ENCODE peak calls at places on chromosomes 2 and 18, in five cellular contexts. T is left ventricle myocardium inferior, P is tibial nerve, S is fibroblast of the aortic adventitia, D is GM12865. Z is an unnamed sample.

GRCh38 chr2:181466661-181467576 is 9.7 kb downstream of the ITGA4 start:
- DNase-seq in D (peak), P (peak), S (peak), T (peak), Z (peak)

GRCh38 chr2:156087875-156088274 is 244.6 kb downstream of the NR4A2 start:
- DNase-seq in S (peak), T (no peak), D (peak), P (no peak), Z (no peak)

GRCh38 chr2:128178650-128179460 is 87.9 kb downstream of the UGGT1 start:
- DNase-seq in T (peak), S (peak), P (peak), D (peak), Z (peak)

GRCh38 chr2:237060518-237061312 is 25.0 kb upstream of the COPS8 start:
- DNase-seq in D (peak), S (peak), P (peak), T (no peak), Z (no peak)

GRCh38 chr2:120448961-120449421 is 103.1 kb downstream of the INHBB start:
- DNase-seq in D (no peak), P (no peak), T (no peak), S (no peak), Z (no peak)

GRCh38 chr2:18623782-18624181 is 34.4 kb upstream of the NT5C1B start:
- DNase-seq in S (peak), D (no peak), T (no peak), P (no peak), Z (no peak)

GRCh38 chr2:44547713-44548112 is 186.0 kb downstream of the CAMKMT start:
- DNase-seq in D (no peak), S (no peak), T (no peak), P (no peak), Z (no peak)

GRCh38 chr2:234457421-234457820 is 39.5 kb downstream of the ARL4C start:
- DNase-seq in P (no peak), S (peak), D (no peak), T (no peak), Z (no peak)

GRCh38 chr2:18552351-18553077 is 7.9 kb downstream of the RDH14 start:
- DNase-seq in P (no peak), T (no peak), D (no peak), S (peak), Z (no peak)

GRCh38 chr2:238702691-238703415 is 145.0 kb upstream of the TWIST2 start:
- DNase-seq in T (no peak), P (peak), S (no peak), D (no peak), Z (no peak)

GRCh38 chr2:46095821-46096220 is 201.4 kb upstream of the EPAS1 start:
- DNase-seq in S (no peak), D (no peak), T (no peak), P (no peak), Z (no peak)

GRCh38 chr2:151544449-151544848 is 134.7 kb downstream of the RIF1 start:
- DNase-seq in D (no peak), T (no peak), P (no peak), S (peak), Z (no peak)

GRCh38 chr2:197116306-197116879 is 189.9 kb upstream of the PGAP1 start:
- DNase-seq in S (no peak), T (no peak), D (no peak), P (no peak), Z (no peak)

GRCh38 chr18:53268455-53268854 is 928.5 kb downstream of the DCC start:
- DNase-seq in P (no peak), T (no peak), D (no peak), S (no peak), Z (no peak)

GRCh38 chr2:78992807-78993517 is 32.5 kb upstream of the REG3G start:
- DNase-seq in S (no peak), T (no peak), P (no peak), D (no peak), Z (no peak)

GRCh38 chr2:219177594-219178376 is at the start of gene RETREG2:
- DNase-seq in D (peak), S (peak), P (peak), T (peak), Z (peak)
- TF ChIP-seq CTCF in D (peak), S (peak), P (peak), T (peak), Z (no peak)

DNA sequence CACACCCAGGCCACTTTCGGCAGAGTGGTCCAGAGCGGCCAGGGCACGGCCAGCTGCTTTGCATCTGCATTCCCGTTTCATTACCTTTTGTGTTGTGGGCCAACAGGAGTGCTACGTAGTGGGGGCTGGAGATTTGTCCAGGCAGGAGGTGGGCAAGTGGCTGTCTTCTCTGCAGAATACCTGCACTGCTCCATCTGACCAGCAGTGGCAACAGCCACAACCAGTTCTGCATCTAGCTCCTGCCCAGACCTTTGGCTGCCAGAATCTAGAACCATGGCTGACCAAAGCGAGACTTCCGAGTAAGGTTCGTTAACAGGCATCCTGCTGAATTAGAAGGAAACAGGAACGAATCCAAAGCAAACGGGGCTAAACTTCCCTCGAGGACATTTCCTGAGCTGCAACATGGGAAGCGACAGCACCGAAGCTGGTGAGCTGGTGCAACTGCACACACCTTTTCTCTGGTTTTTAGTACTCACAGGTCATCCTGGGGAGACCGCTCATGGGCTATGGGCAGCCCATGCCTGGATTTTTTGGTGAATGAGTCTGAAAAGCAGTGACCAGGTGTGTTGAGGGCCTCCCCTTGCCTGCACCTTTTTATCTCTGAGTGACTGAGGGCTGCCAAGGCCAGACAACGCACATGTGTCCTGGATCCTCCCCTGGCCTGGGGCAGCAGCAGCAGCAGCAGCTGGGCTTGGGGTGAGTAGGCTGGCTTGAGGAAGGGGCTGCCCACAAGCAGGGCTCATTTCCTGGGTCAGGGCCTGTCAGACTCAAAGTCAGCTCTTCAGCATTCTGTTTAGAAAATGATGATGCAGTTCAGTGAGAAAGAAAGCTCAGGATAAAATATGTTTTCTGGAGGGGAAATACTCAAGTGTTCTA is 10.6 kb downstream of the GDF7 start:
- DNase-seq in P (no peak), S (no peak), T (no peak), D (peak), Z (no peak)
- TF ChIP-seq CTCF in P (no peak), S (no peak), T (peak), D (peak), Z (no peak)

DNA sequence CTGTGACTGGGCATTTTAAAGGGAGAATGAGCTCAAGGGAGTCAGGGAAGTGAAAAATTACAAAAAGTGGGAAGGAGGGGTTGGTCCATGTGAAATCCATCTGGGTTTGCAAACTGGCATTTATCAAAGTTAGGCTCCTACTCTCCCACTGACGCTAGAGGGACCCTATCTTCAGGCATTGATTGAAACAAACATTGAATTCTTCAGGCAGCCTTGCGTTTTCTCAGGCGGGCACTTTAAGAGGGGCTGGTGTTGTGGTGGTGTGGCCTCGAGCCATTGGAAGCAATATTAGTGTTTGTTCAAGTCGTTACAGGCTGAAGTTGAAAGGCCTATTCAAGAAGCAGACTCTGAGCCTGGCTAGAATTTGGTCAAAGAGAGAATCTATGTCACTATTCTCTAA is 36.6 kb downstream of the STON1 start:
- DNase-seq in D (no peak), T (no peak), S (peak), P (no peak), Z (no peak)
- TF ChIP-seq CTCF in D (no peak), T (peak), S (peak), P (peak), Z (no peak)

DNA sequence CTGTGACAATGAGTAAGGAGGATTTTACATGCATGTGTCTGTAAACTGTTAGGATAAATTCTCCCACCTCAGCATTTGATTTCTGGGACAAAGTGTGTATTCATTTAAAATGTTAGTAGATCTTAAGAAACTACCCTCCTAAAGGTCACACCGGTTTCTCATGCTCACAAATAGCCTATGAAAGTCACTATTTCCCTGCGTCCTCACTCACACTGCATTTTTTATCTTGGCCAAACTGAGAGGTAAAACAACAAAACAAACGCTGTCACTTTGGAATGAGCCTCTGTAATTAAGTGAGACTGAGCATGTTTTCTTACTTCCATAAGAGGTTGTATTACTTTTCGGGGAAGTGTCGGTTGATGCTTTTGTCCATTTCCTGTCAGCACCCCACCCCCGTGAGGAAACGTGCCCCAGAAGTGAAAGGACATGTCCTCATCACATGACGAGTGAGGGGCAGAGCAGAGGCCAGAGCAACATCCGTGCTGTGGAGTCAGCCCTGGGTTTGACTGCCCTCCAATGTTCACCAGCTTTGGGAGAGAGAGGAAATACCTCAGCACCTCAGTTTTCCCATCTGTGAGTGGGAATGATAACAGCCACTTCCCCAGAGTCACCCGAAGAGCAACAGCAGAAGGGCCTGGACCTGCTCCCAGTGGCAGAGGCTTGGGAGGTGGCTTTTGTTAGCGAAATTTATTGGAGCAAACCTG is 3.1 kb downstream of the GYPC start:
- DNase-seq in S (peak), P (peak), D (peak), T (peak), Z (no peak)
- TF ChIP-seq CTCF in S (no peak), P (no peak), D (no peak), T (no peak), Z (no peak)

DNA sequence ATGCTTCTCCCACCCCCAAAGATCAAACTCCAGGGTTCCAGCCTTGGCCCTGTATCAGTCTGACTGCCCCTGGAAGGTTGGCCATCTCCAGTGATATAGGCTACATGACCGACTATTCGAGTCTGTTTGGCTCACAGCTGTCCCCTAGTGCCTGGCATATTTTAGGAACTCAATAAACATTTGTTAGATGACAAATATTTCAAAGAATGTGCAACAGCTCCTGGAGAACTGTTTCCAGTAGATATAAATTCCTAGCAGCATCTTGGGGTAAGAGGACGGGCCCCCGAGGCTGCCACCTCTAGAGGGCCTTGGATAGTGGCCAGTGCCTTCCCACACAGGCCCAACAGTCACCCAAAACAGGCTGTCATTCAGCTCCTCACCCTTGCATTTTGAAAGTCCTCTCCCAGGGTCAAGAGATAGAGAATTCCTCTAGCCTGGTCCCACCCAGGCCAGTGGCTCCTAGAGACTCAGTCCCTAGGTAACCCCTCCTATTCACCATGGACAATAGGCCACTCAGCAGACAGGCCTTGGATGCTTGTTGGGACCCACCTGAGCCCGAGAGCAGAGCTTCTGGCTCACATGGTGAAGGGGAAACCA is 45.1 kb upstream of the ATP6V1B1 start:
- DNase-seq in P (no peak), T (no peak), S (no peak), D (no peak), Z (no peak)
- TF ChIP-seq CTCF in P (no peak), T (no peak), S (no peak), D (no peak), Z (no peak)

GRCh38 chr18:70172225-70172624 is 33.3 kb downstream of the RTTN start:
- DNase-seq in S (peak), P (no peak), T (no peak), D (peak), Z (no peak)
- TF ChIP-seq CTCF in S (peak), P (no peak), T (peak), D (peak), Z (no peak)

GRCh38 chr18:54802178-54802577 is 26.1 kb upstream of the RAB27B start:
- DNase-seq in S (no peak), D (no peak), T (no peak), P (no peak), Z (no peak)
- TF ChIP-seq CTCF in S (no peak), D (no peak), T (no peak), P (no peak), Z (no peak)

GRCh38 chr2:172095905-172096660 is 6.6 kb downstream of the DLX2 start:
- DNase-seq in P (no peak), T (no peak), S (peak), D (no peak), Z (no peak)
- TF ChIP-seq CTCF in P (no peak), T (no peak), S (peak), D (peak), Z (no peak)

GRCh38 chr2:52144588-52144987 is 1112.7 kb upstream of the NRXN1 start:
- DNase-seq in S (peak), D (no peak), T (no peak), P (no peak), Z (no peak)
- TF ChIP-seq CTCF in S (no peak), D (no peak), T (no peak), P (no peak), Z (no peak)

DNA sequence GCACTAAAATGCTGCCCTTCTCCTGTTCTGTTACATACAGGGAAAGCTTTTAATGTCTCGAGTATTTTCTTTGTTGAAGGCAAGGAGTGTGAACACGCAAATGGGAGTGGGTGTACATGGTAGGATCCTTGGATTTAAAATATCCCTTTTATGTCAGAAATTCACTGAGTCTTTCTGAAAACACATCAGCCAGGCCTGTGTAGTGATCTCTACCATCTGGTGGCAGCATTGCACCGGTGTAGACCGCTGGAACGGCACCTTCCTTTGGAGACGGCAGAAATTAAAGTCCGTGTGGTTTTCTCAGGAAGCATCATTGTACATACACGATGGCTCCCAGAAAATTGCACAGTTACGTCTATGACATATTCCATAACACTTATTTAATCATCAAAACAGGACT is 515.8 kb downstream of the GALR1 start:
- DNase-seq in S (no peak), P (peak), T (no peak), D (no peak), Z (no peak)
- TF ChIP-seq CTCF in S (no peak), P (peak), T (peak), D (peak), Z (no peak)